ENCODE peak calls at places on chromosomes 5 and 9, in ten cellular contexts. T is EL; N is uterus; K is NCI-H460; C is fibroblast of pulmonary artery; A is iPS DF 6.9; X is bronchial epithelial cell; L is iPS-NIHi11; B is NCI-H82; H is stimulated activated CD4-positive, alpha-beta T cell treated with anti-CD3 and anti-CD28 coated beads, Interleukin-2, amount 100 ng/mL, for 48 hours. Q is an unnamed sample.

GRCh38 chr5:160438316-160439204 is 16.9 kb downstream of the PTTG1 start:
- DNase-seq in T (peak; percentile 70), N (no peak), K (peak; percentile 59), C (peak; percentile 80), A (peak; percentile 45), X (peak; percentile 64), L (peak; percentile 71), B (peak; percentile 86), H (peak; percentile 54), Q (peak; percentile 58)

GRCh38 chr9:36486933-36487481 is 85.7 kb upstream of the MELK start:
- DNase-seq in T (peak; percentile 43), N (peak; percentile 59), K (no peak), C (peak; percentile 21), A (no peak), X (peak; percentile 4), L (peak; percentile 47), B (peak; percentile 50), H (peak; percentile 49), Q (peak; percentile 53)

GRCh38 chr5:145943674-145944121 is 7.3 kb downstream of the SH3RF2 start:
- DNase-seq in T (peak; percentile 53), N (no peak), K (no peak), C (peak; percentile 73), A (no peak), X (peak; percentile 90), L (no peak), B (peak; percentile 70), H (no peak), Q (no peak)

GRCh38 chr9:14316574-14317304 is 2.8 kb upstream of the NFIB start:
- DNase-seq in T (no peak), N (no peak), K (no peak), C (no peak), A (no peak), X (no peak), L (no peak), B (peak; percentile 64), H (no peak), Q (no peak)

GRCh38 chr5:17196686-17197085 is 20.7 kb upstream of the BASP1 start:
- DNase-seq in T (no peak), N (no peak), K (no peak), C (no peak), A (no peak), X (no peak), L (no peak), B (no peak), H (no peak), Q (no peak)

GRCh38 chr9:127975376-127976315 is 5.1 kb downstream of the EEIG1 start:
- DNase-seq in T (no peak), N (no peak), K (no peak), C (no peak), A (no peak), X (no peak), L (no peak), B (no peak), H (no peak), Q (peak; percentile 17)

GRCh38 chr9:130626249-130626982 is 38.0 kb upstream of the PRDM12 start:
- DNase-seq in T (no peak), N (no peak), K (no peak), C (no peak), A (no peak), X (no peak), L (no peak), B (peak; percentile 17), H (no peak), Q (peak; percentile 43)

GRCh38 chr9:5896863-5897262 is 6.2 kb downstream of the MLANA start:
- DNase-seq in T (no peak), N (no peak), K (no peak), C (no peak), A (no peak), X (no peak), L (no peak), B (no peak), H (no peak), Q (no peak)

GRCh38 chr5:60586307-60586901 is 113.6 kb downstream of the DEPDC1B start:
- DNase-seq in T (peak; percentile 3), N (no peak), K (peak; percentile 54), C (peak; percentile 62), A (no peak), X (peak; percentile 55), L (no peak), B (no peak), H (no peak), Q (no peak)

GRCh38 chr5:9715891-9716335 is 85.8 kb upstream of the TAS2R1 start:
- DNase-seq in T (peak; percentile 76), N (no peak), K (no peak), C (peak; percentile 41), A (no peak), X (no peak), L (no peak), B (no peak), H (no peak), Q (no peak)

GRCh38 chr5:135245521-135246499 is 153.2 kb downstream of the MACROH2A1 start:
- DNase-seq in T (peak; percentile 82), N (peak; percentile 23), K (no peak), C (peak; percentile 65), A (no peak), X (peak; percentile 85), L (no peak), B (peak; percentile 87), H (no peak), Q (no peak)

GRCh38 chr5:10735569-10736255 is 25.3 kb downstream of the DAP start:
- DNase-seq in T (no peak), N (no peak), K (no peak), C (no peak), A (no peak), X (no peak), L (no peak), B (no peak), H (no peak), Q (peak; percentile 29)

GRCh38 chr5:96957125-96958041 is 21.5 kb downstream of the LNPEP start:
- DNase-seq in T (no peak), N (no peak), K (no peak), C (no peak), A (no peak), X (no peak), L (no peak), B (peak; percentile 14), H (peak; percentile 35), Q (no peak)

GRCh38 chr5:77167695-77168111 is 42.8 kb upstream of the PDE8B start:
- DNase-seq in T (peak; percentile 90), N (peak; percentile 34), K (peak; percentile 89), C (peak; percentile 84), A (no peak), X (peak; percentile 37), L (no peak), B (no peak), H (no peak), Q (no peak)

GRCh38 chr5:54643679-54644078 is 126.1 kb downstream of the SNX18 start:
- DNase-seq in T (peak; percentile 94), N (no peak), K (no peak), C (peak; percentile 91), A (no peak), X (peak; percentile 96), L (no peak), B (no peak), H (no peak), Q (no peak)

GRCh38 chr5:33726422-33727165 is 165.2 kb downstream of the ADAMTS12 start:
- DNase-seq in T (peak; percentile 55), N (no peak), K (no peak), C (peak; percentile 42), A (no peak), X (no peak), L (no peak), B (no peak), H (no peak), Q (peak; percentile 11)

GRCh38 chr5:61625682-61626620 is 293.9 kb downstream of the ZSWIM6 start:
- DNase-seq in T (peak; percentile 72), N (peak; percentile 48), K (peak; percentile 26), C (peak; percentile 33), A (no peak), X (peak; percentile 8), L (peak; percentile 71), B (no peak), H (peak; percentile 22), Q (peak; percentile 82)

Q was measured in heart right ventricle.